ENCODE peak calls at places on chromosomes 13 and 19, in six cellular contexts. H is memory B cell, Y is stromal cell of bone marrow, G is immature natural killer cell, O is AG10803, L is HFFc6. V is an unnamed sample.

GRCh38 chr13:33453911-33454310 is 168.4 kb upstream of the STARD13 start:
- DNase-seq in Y (no peak), L (peak; percentile 10), G (no peak), O (no peak), H (no peak), V (peak; percentile 18)

GRCh38 chr13:25249001-25249543 is 38.2 kb downstream of the MTMR6 start:
- DNase-seq in H (no peak), O (peak; percentile 73), L (peak; percentile 60), Y (peak; percentile 30), G (no peak), V (peak; percentile 77)

GRCh38 chr19:1084024-1084868 is 10.9 kb downstream of the POLR2E start:
- DNase-seq in O (no peak), Y (no peak), H (no peak), G (no peak), L (no peak), V (no peak)

GRCh38 chr19:33295621-33296472 is 6.5 kb downstream of the CEBPA start:
- DNase-seq in O (no peak), Y (no peak), L (no peak), G (no peak), H (no peak), V (no peak)

GRCh38 chr13:70668983-70669382 is 560.7 kb upstream of the KLHL1 start:
- DNase-seq in O (no peak), G (no peak), Y (no peak), H (no peak), L (no peak), V (no peak)

GRCh38 chr19:13026478-13026999 is 31.3 kb downstream of the NFIX start:
- DNase-seq in Y (no peak), H (no peak), G (no peak), O (peak; percentile 60), L (peak; percentile 23), V (peak; percentile 58)

GRCh38 chr19:15488489-15489226 is 9.4 kb upstream of the PGLYRP2 start:
- DNase-seq in Y (no peak), H (no peak), L (no peak), O (no peak), G (no peak), V (no peak)

GRCh38 chr13:31749929-31750328 is 10.6 kb downstream of the RXFP2 start:
- DNase-seq in L (peak; percentile 92), Y (peak; percentile 93), H (no peak), O (peak; percentile 95), G (no peak), V (peak; percentile 93)

GRCh38 chr19:19176950-19177349 is 6.9 kb upstream of the MEF2B start:
- DNase-seq in Y (no peak), L (no peak), G (no peak), H (no peak), O (no peak), V (no peak)

GRCh38 chr13:74794582-74794981 is 660.4 kb upstream of the KLF12 start:
- DNase-seq in G (no peak), H (no peak), O (peak; percentile 9), Y (no peak), L (no peak), V (no peak)

GRCh38 chr19:40190891-40191835 is at the start of gene MAP3K10:
- DNase-seq in G (peak; percentile 69), L (peak; percentile 49), Y (peak; percentile 40), O (peak; percentile 73), H (peak; percentile 87), V (peak; percentile 55)

GRCh38 chr13:112781881-112782361 is 92.1 kb downstream of the ATP11A start:
- DNase-seq in H (no peak), O (peak; percentile 40), G (no peak), Y (no peak), L (no peak), V (no peak)

GRCh38 chr19:40542197-40542859 is 34.3 kb upstream of the SHKBP1 start:
- DNase-seq in O (peak; percentile 80), L (no peak), Y (no peak), G (no peak), H (no peak), V (peak; percentile 61)

GRCh38 chr13:42643076-42643475 is 69.1 kb downstream of the TNFSF11 start:
- DNase-seq in O (no peak), Y (no peak), H (no peak), L (no peak), G (no peak), V (no peak)

GRCh38 chr13:97505022-97505421 is 71.1 kb downstream of the RAP2A start:
- DNase-seq in Y (no peak), O (no peak), H (no peak), G (no peak), L (no peak), V (no peak)

GRCh38 chr13:27991881-27992280 is 3.4 kb upstream of the URAD start:
- DNase-seq in G (no peak), Y (no peak), H (no peak), L (no peak), O (no peak), V (no peak)

GRCh38 chr13:29939158-29939557 is 88.7 kb upstream of the UBL3 start:
- DNase-seq in H (no peak), O (no peak), L (no peak), Y (no peak), G (no peak), V (no peak)

GRCh38 chr13:25963681-25964080 is 88.1 kb downstream of the SHISA2 start:
- DNase-seq in L (no peak), O (peak; percentile 3), H (no peak), G (no peak), Y (no peak), V (peak; percentile 22)

GRCh38 chr13:26760835-26761582 is 423 bp upstream of the GPR12 start:
- DNase-seq in Y (no peak), G (no peak), H (no peak), L (no peak), O (no peak), V (peak; percentile 5)

GRCh38 chr13:113766035-113766800 is 7.2 kb downstream of the TMEM255B start:
- DNase-seq in L (no peak), Y (no peak), O (no peak), G (no peak), H (no peak), V (no peak)

GRCh38 chr19:40374084-40374483 is 15.9 kb downstream of the HIPK4 start:
- DNase-seq in G (no peak), Y (no peak), O (no peak), L (no peak), H (no peak), V (no peak)

GRCh38 chr19:48192750-48193149 is 22.3 kb downstream of the ZSWIM9 start:
- DNase-seq in G (no peak), Y (no peak), L (no peak), H (no peak), O (no peak), V (no peak)

GRCh38 chr19:8612807-8613171 is 2.3 kb upstream of the ADAMTS10 start:
- DNase-seq in O (no peak), H (no peak), Y (no peak), L (no peak), G (peak; percentile 67), V (no peak)

GRCh38 chr19:2618611-2619010 is 83.9 kb downstream of the GNG7 start:
- DNase-seq in Y (peak; percentile 56), O (peak; percentile 42), L (peak; percentile 29), G (peak; percentile 57), H (no peak), V (peak; percentile 79)

GRCh38 chr13:44052843-44053607 is 173.3 kb downstream of the LACC1 start:
- DNase-seq in O (peak; percentile 62), Y (no peak), L (peak; percentile 23), G (no peak), H (no peak), V (peak; percentile 79)

GRCh38 chr13:28047784-28048388 is 52.5 kb downstream of the FLT3 start:
- DNase-seq in Y (no peak), G (no peak), L (peak; percentile 68), H (no peak), O (peak; percentile 26), V (no peak)

GRCh38 chr19:27689734-27690241 is 1523.2 kb downstream of the UQCRFS1 start:
- DNase-seq in H (no peak), L (no peak), G (no peak), O (no peak), Y (no peak), V (no peak)

GRCh38 chr19:29841559-29842367 is 30.0 kb downstream of the CCNE1 start:
- DNase-seq in H (no peak), O (no peak), G (no peak), Y (no peak), L (peak; percentile 74), V (peak; percentile 54)

GRCh38 chr13:46010148-46010547 is 42.4 kb downstream of the ZC3H13 start:
- DNase-seq in G (no peak), Y (no peak), H (no peak), L (no peak), O (peak; percentile 4), V (peak; percentile 34)

GRCh38 chr13:70571221-70571620 is 463.0 kb upstream of the KLHL1 start:
- DNase-seq in O (no peak), H (no peak), Y (no peak), L (no peak), G (no peak), V (no peak)

GRCh38 chr19:15781659-15782058 is 5.8 kb upstream of the OR10H5 start:
- DNase-seq in Y (no peak), H (no peak), G (no peak), L (no peak), O (no peak), V (no peak)

GRCh38 chr13:99339736-99340392 is 32.7 kb upstream of the GPR183 start:
- DNase-seq in Y (no peak), O (peak; percentile 50), G (peak; percentile 60), L (peak; percentile 27), H (no peak), V (no peak)

GRCh38 chr13:45492538-45492937 is 27.8 kb downstream of the COG3 start:
- DNase-seq in G (no peak), Y (peak; percentile 34), O (peak; percentile 68), H (no peak), L (peak; percentile 56), V (peak; percentile 65)